ENCODE peak calls at places on chromosomes 4 and X, in four cellular contexts. M, S, G and F are unnamed samples.
A peak's percentile ranks its signal among the peaks of the same experiment; 100 is the strongest.

GRCh38 chr4:10186228-10187214 is 69.9 kb upstream of the WDR1 start:
- DNase-seq in M (peak; percentile 42), S (no peak), G (no peak), F (peak; percentile 39)

GRCh38 chrX:36867143-36867542 is 141.0 kb upstream of the FAM47C start:
- DNase-seq in M (no peak), S (peak; percentile 14), G (peak; percentile 20), F (peak; percentile 26)

GRCh38 chr4:39664828-39665731 is 26.4 kb upstream of the SMIM14 start:
- DNase-seq in M (no peak), S (no peak), G (peak; percentile 66), F (no peak)

GRCh38 chr4:7746351-7747061 is 193.2 kb downstream of the AFAP1 start:
- DNase-seq in M (no peak), S (no peak), G (no peak), F (no peak)

GRCh38 chrX:13778916-13779315 is 38.0 kb downstream of the GPM6B start:
- DNase-seq in M (no peak), S (no peak), G (peak; percentile 28), F (no peak)

GRCh38 chr4:6752486-6752829 is 30.1 kb upstream of the KIAA0232 start:
- DNase-seq in M (no peak), S (no peak), G (no peak), F (peak; percentile 26)

GRCh38 chr4:156889616-156890594 is 81.7 kb downstream of the PDGFC start:
- DNase-seq in M (peak; percentile 27), S (no peak), G (peak; percentile 100), F (peak; percentile 16)

GRCh38 chr4:2273657-2274319 is 11.9 kb upstream of the MXD4 start:
- DNase-seq in M (no peak), S (no peak), G (no peak), F (no peak)

GRCh38 chrX:84487365-84488353 is 14.6 kb downstream of the HDX start:
- DNase-seq in M (no peak), S (no peak), G (no peak), F (peak; percentile 24)

GRCh38 chrX:39869846-39870601 is 227.7 kb downstream of the BCOR start:
- DNase-seq in M (no peak), S (no peak), G (peak; percentile 47), F (no peak)

GRCh38 chr4:24076811-24077210 is 187.0 kb upstream of the PPARGC1A start:
- DNase-seq in M (no peak), S (no peak), G (peak; percentile 36), F (no peak)

GRCh38 chrX:44889824-44890223 is 16.8 kb downstream of the KDM6A start:
- DNase-seq in M (no peak), S (no peak), G (no peak), F (no peak)

GRCh38 chrX:349196-349595 is 30.6 kb upstream of the GTPBP6 start:
- DNase-seq in M (peak; percentile 51), S (no peak), G (no peak), F (peak; percentile 92)

GRCh38 chr4:40916218-40916555 is 166.4 kb downstream of the NSUN7 start:
- DNase-seq in M (no peak), S (no peak), G (no peak), F (no peak)

GRCh38 chr4:118817178-118817930 is 18.6 kb downstream of the SEC24D start:
- DNase-seq in M (no peak), S (no peak), G (no peak), F (no peak)

GRCh38 chr4:8324640-8325239 is 55.2 kb downstream of the HTRA3 start:
- DNase-seq in M (no peak), S (no peak), G (no peak), F (no peak)

GRCh38 chrX:68831405-68832100 is 2.7 kb downstream of the EFNB1 start:
- DNase-seq in M (peak; percentile 11), S (no peak), G (no peak), F (no peak)

GRCh38 chr4:181524455-181524854 is 718.7 kb upstream of the TENM3 start:
- DNase-seq in M (no peak), S (no peak), G (no peak), F (no peak)

GRCh38 chr4:159487284-159487747 is 384.4 kb downstream of the RAPGEF2 start:
- DNase-seq in M (peak; percentile 68), S (peak; percentile 73), G (peak; percentile 67), F (peak; percentile 73)

GRCh38 chrX:107738272-107738671 is 37.3 kb downstream of the TSC22D3 start:
- DNase-seq in M (no peak), S (no peak), G (no peak), F (no peak)

GRCh38 chrX:5474282-5474681 is 754.4 kb downstream of the NLGN4X start:
- DNase-seq in M (no peak), S (no peak), G (no peak), F (no peak)

GRCh38 chr4:166460769-166461550 is 587.9 kb downstream of the TLL1 start:
- DNase-seq in M (no peak), S (no peak), G (no peak), F (no peak)

GRCh38 chr4:160808174-160808573 is 1355.6 kb downstream of the FSTL5 start:
- DNase-seq in M (no peak), S (no peak), G (no peak), F (no peak)

GRCh38 chrX:131841496-131842410 is 181.3 kb upstream of the STK26 start:
- DNase-seq in M (peak; percentile 50), S (peak; percentile 33), G (peak; percentile 25), F (no peak)

GRCh38 chr4:56158483-56158882 is 209.7 kb downstream of the CEP135 start:
- DNase-seq in M (no peak), S (no peak), G (no peak), F (no peak)

GRCh38 chr4:72893354-72894066 is 176.0 kb downstream of the COX18 start:
- DNase-seq in M (no peak), S (no peak), G (peak; percentile 18), F (no peak)

GRCh38 chrX:153526801-153527599 is 9.6 kb downstream of the ATP2B3 start:
- DNase-seq in M (no peak), S (peak; percentile 39), G (no peak), F (no peak)

GRCh38 chrX:133880032-133880443 is 105.4 kb downstream of the GPC3 start:
- DNase-seq in M (no peak), S (peak; percentile 22), G (no peak), F (no peak)

GRCh38 chrX:46630141-46630540 is 56.6 kb downstream of the CHST7 start:
- DNase-seq in M (no peak), S (no peak), G (no peak), F (no peak)